ENCODE peak calls at places on chromosomes 6 and 20, in six cellular contexts. P is BE2C, T is spleen, R is AG10803, O is Peyer's patch, D is brain microvascular endothelial cell. L is an unnamed sample.

GRCh38 chr6:1538810-1539482 is 70.8 kb upstream of the FOXC1 start:
- DNase-seq in P (no peak), T (no peak), R (peak; percentile 36), O (no peak), D (no peak), L (no peak)

GRCh38 chr20:63858393-63859165 is 2.7 kb upstream of the ABHD16B start:
- DNase-seq in P (peak; percentile 58), T (peak; percentile 85), R (no peak), O (no peak), D (peak; percentile 45), L (peak; percentile 83)

GRCh38 chr6:118776607-118777549 is 117.1 kb upstream of the ASF1A start:
- DNase-seq in P (peak; percentile 66), T (no peak), R (peak; percentile 82), O (peak; percentile 66), D (peak; percentile 85), L (peak; percentile 84)

GRCh38 chr6:12538881-12539357 is 177.6 kb upstream of the PHACTR1 start:
- DNase-seq in P (no peak), T (peak; percentile 85), R (peak; percentile 24), O (no peak), D (peak; percentile 47), L (peak; percentile 62)

GRCh38 chr20:7264137-7264536 is 496.7 kb downstream of the BMP2 start:
- DNase-seq in P (no peak), T (no peak), R (no peak), O (no peak), D (no peak), L (no peak)

GRCh38 chr6:100078509-100078908 is 84.5 kb upstream of the MCHR2 start:
- DNase-seq in P (peak; percentile 29), T (no peak), R (peak; percentile 53), O (no peak), D (peak; percentile 20), L (peak; percentile 24)

GRCh38 chr6:118509009-118509617 is 39.0 kb upstream of the PLN start:
- DNase-seq in P (peak; percentile 40), T (no peak), R (peak; percentile 33), O (no peak), D (peak; percentile 40), L (peak; percentile 63)

GRCh38 chr6:168013250-168013915 is 15.9 kb downstream of the KIF25 start:
- DNase-seq in P (no peak), T (no peak), R (no peak), O (no peak), D (no peak), L (no peak)

GRCh38 chr6:138655828-138656227 is 117.7 kb upstream of the CCDC28A start:
- DNase-seq in P (no peak), T (no peak), R (no peak), O (no peak), D (no peak), L (peak; percentile 39)

GRCh38 chr6:44561832-44562496 is 174.5 kb downstream of the CDC5L start:
- DNase-seq in P (no peak), T (no peak), R (no peak), O (no peak), D (no peak), L (no peak)

GRCh38 chr6:116314878-116315277 is 35.1 kb upstream of the TSPYL1 start:
- DNase-seq in P (no peak), T (no peak), R (no peak), O (no peak), D (no peak), L (no peak)

GRCh38 chr20:34163316-34163715 is 51.3 kb upstream of the EIF2S2 start:
- DNase-seq in P (no peak), T (no peak), R (no peak), O (no peak), D (no peak), L (no peak)

GRCh38 chr20:54078296-54078695 is 7.9 kb upstream of the BCAS1 start:
- DNase-seq in P (no peak), T (no peak), R (no peak), O (peak; percentile 18), D (no peak), L (no peak)

GRCh38 chr6:132392292-132392691 is 9.0 kb downstream of the MOXD1 start:
- DNase-seq in P (no peak), T (no peak), R (no peak), O (no peak), D (no peak), L (no peak)

GRCh38 chr6:132390451-132390850 is 10.8 kb downstream of the MOXD1 start:
- DNase-seq in P (no peak), T (no peak), R (no peak), O (no peak), D (no peak), L (no peak)

GRCh38 chr6:132391391-132392291 is 9.6 kb downstream of the MOXD1 start:
- DNase-seq in P (no peak), T (no peak), R (peak; percentile 96), O (no peak), D (peak; percentile 27), L (peak; percentile 83)

GRCh38 chr6:132395015-132395597 is 6.2 kb downstream of the MOXD1 start:
- DNase-seq in P (no peak), T (no peak), R (no peak), O (no peak), D (no peak), L (no peak)

DNA sequence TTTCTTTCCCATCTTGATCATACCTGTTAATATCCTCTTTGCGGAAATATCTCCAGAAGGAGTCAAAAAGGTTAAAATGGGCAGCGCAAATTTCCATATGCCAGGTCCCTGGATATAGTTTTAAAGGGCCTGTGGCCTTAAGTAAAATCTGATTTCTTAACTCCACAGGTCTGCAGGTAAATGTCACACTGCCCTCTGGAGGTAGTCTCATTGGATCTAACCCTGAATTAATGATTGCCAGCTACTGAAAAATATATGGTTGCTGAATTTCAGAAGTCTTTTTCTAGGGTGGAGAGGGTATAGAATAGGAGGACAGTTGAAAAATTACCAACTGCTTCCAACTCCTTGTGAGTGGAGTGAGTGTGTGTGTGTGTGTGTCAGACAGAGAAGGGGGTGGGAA is 8.5 kb downstream of the MOXD1 start:
- DNase-seq in P (no peak), T (no peak), R (no peak), O (no peak), D (no peak), L (peak; percentile 70)
- TF ChIP-seq CTCF in P (peak; percentile 42), T (peak; percentile 17), R (peak; percentile 8), O (peak; percentile 34), D (peak; percentile 40), L (peak; percentile 60)

DNA sequence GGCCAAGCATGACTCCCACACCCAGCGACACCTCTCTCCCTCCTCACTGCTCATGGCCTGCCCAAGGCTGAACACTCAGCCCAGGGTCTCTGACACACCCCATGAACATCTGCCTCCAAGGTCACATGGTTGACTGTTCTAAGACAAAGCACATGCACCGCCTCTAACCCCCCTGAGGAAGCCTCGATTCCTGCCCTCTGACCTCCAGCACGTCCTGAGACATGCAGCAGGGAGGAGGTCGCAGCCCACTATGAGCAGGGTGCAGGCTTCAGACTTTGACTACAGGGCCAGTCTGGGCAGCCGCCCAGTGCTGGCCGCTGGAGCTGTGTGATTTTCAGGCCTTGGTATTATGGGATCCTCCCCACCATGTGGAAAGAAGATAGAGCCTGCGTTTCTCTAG is 46.2 kb downstream of the RRBP1 start:
- DNase-seq in P (no peak), T (no peak), R (no peak), O (no peak), D (no peak), L (no peak)
- H3K4me3 ChIP-seq in P (no peak overlapping the region), T (no peak overlapping the region), R (no peak overlapping the region), O (no peak overlapping the region), D (no peak overlapping the region), L (no peak overlapping the region)

DNA sequence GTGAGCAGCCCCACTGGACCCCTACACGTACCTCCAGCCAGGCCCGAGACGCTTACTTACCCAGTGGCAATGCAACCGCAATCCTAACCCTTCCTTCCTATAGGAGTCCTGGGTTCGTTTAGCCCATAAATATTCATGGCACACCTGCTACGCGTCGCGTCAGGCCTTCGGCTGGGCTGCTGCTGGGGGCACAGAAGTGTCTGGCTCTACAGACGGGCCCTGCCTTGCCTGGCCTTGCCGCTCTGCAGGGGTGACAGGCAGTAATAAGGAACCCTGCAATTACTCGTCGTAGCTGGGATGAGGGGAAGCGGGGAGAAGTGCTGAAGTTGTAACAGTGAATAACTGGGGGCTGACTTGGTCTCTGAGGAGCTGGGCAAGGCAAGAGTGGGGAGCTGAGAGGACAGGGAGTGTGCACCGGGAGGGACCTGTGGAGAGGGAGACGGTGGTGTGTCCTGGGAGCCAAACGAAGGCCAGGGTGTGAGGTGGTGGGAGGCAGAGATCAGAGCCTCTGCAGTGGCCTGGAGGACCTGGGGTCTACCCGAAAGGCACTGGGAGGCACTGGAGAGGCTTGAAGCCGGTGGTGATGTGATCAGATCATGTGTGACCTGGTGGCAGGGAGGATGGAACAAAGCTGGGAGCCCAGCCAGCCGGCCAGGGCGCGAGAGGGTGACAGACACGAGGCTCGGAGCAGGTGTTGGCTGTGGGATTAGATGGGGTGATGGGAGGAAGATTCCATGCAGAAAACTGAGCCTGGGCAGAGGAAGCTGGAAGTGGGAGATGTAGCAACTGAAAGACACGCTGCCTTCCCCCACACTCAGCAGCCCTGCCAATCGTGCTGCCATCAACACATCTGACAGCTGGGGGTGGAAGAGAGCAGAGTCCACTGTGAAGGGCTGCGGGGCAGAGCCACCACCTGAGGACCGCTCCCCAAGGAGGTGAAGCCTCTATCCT is 36.4 kb downstream of the PSMG4 start:
- DNase-seq in P (peak; percentile 28), T (peak; percentile 65), R (no peak), O (no peak), D (no peak), L (no peak)
- TF ChIP-seq CTCF in P (peak; percentile 42), T (no peak), R (no peak), O (no peak), D (peak; percentile 10), L (peak; percentile 10)

GRCh38 chr6:20137288-20137687 is 75.0 kb downstream of the MBOAT1 start:
- DNase-seq in P (no peak), T (no peak), R (no peak), O (no peak), D (no peak), L (no peak)

GRCh38 chr6:20137837-20138236 is 74.4 kb downstream of the MBOAT1 start:
- DNase-seq in P (no peak), T (no peak), R (no peak), O (no peak), D (no peak), L (no peak)

GRCh38 chr6:20134613-20135012 is 77.7 kb downstream of the MBOAT1 start:
- DNase-seq in P (no peak), T (no peak), R (no peak), O (no peak), D (no peak), L (no peak)

DNA sequence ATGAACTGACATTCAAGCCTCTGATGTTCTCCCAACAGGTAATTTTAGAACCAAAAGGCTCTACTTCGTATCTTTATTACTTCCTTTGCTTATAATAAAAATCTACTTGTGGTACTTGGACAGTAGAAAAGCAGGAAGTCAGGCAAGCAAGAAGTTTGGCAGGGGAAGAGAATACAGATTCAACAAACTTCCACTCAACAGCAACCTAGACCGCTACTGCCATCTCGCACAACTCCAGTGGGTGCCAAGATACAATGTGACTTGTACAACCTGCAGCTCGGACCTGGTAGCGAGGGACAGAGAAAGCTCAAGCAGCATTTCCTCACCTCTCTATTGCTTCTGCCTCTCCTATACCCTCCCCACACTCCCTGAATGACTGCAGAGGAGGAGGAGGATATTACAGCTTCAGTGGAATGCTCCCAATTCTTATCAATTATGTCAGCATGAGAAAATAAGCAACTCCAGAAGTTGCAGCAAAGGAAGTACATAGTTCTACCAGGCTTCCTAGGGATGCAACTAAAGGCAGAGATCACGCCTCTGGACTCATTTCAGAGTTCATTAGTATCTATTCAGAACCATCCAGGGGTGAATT is 76.5 kb downstream of the MBOAT1 start:
- DNase-seq in P (no peak), T (no peak), R (no peak), O (no peak), D (no peak), L (peak; percentile 17)
- H3K4me3 ChIP-seq in P (no peak overlapping the region), T (no peak overlapping the region), R (no peak overlapping the region), O (no peak overlapping the region), D (no peak overlapping the region), L (no peak overlapping the region)